ENCODE peak calls at places on chromosomes 3 and 15, in five cellular contexts. C, W, V, R and H are unnamed samples.

GRCh38 chr3:149816986-149817385 is 4.0 kb downstream of the RNF13 start:
- DNase-seq in C (no peak), W (no peak), R (no peak), V (no peak), H (no peak)

GRCh38 chr3:64647825-64648224 is 40.0 kb downstream of the ADAMTS9 start:
- DNase-seq in V (no peak), R (no peak), C (no peak), W (no peak), H (no peak)

GRCh38 chr3:12286504-12286903 is 2.4 kb upstream of the PPARG start:
- DNase-seq in R (no peak), C (no peak), V (no peak), W (no peak), H (no peak)

GRCh38 chr15:25186411-25186810 is 231.6 kb downstream of the SNRPN start:
- DNase-seq in C (no peak), W (peak), R (no peak), V (no peak), H (no peak)

GRCh38 chr3:107899996-107900651 is 190.7 kb downstream of the CD47 start:
- DNase-seq in R (no peak), C (no peak), W (no peak), V (no peak), H (no peak)

GRCh38 chr3:109973733-109974132 is 636.4 kb upstream of the DPPA4 start:
- DNase-seq in R (no peak), V (no peak), W (no peak), C (no peak), H (no peak)

GRCh38 chr15:65945616-65946015 is 76.3 kb downstream of the RAB11A start:
- DNase-seq in C (no peak), W (no peak), V (no peak), R (no peak), H (no peak)

GRCh38 chr3:87756616-87757015 is 302.2 kb downstream of the CGGBP1 start:
- DNase-seq in C (no peak), V (no peak), W (no peak), R (no peak), H (no peak)

GRCh38 chr3:8593022-8593817 is 51.4 kb downstream of the SSUH2 start:
- DNase-seq in C (no peak), R (no peak), V (no peak), W (no peak), H (no peak)

GRCh38 chr3:160691151-160691550 is 14.2 kb downstream of the ARL14 start:
- DNase-seq in C (no peak), R (no peak), W (no peak), V (no peak), H (no peak)

GRCh38 chr3:34864011-34864410 is 775.3 kb upstream of the ARPP21 start:
- DNase-seq in C (no peak), V (no peak), R (no peak), W (no peak), H (no peak)

GRCh38 chr3:194632983-194633348 is 253 bp downstream of the TMEM44 start:
- DNase-seq in C (no peak), V (no peak), R (no peak), W (peak), H (no peak)

GRCh38 chr3:40719660-40720287 is 195.0 kb downstream of the ZNF621 start:
- DNase-seq in R (no peak), C (no peak), W (no peak), V (peak), H (no peak)

GRCh38 chr15:76426941-76427340 is 90.4 kb downstream of the ISL2 start:
- DNase-seq in R (no peak), C (no peak), W (no peak), V (no peak), H (no peak)

GRCh38 chr15:93837450-93837849 is 393.9 kb upstream of the MCTP2 start:
- DNase-seq in C (no peak), W (no peak), V (no peak), R (no peak), H (no peak)

GRCh38 chr15:31200735-31201151 is 99.2 kb upstream of the TRPM1 start:
- DNase-seq in W (peak), R (peak), V (no peak), C (peak), H (peak)

GRCh38 chr3:186461141-186461540 is 83.0 kb downstream of the CRYGS start:
- DNase-seq in C (no peak), W (no peak), R (no peak), V (no peak), H (no peak)

GRCh38 chr15:41873711-41874110 is 20.1 kb downstream of the SPTBN5 start:
- DNase-seq in W (no peak), C (no peak), V (no peak), R (no peak), H (no peak)

GRCh38 chr3:7275396-7275795 is 414.5 kb downstream of the GRM7 start:
- DNase-seq in V (no peak), C (no peak), R (no peak), W (no peak), H (no peak)

GRCh38 chr3:186760141-186760813 is 23.1 kb upstream of the EIF4A2 start:
- DNase-seq in W (no peak), C (no peak), V (no peak), R (no peak), H (no peak)

GRCh38 chr3:18740631-18741583 is 315.8 kb upstream of the SATB1 start:
- DNase-seq in C (peak), V (no peak), W (no peak), R (peak), H (peak)